ENCODE peak calls at places on chromosomes 12 and 14, in six cellular contexts. H, C, S, B, V and I are unnamed samples.

GRCh38 chr14:64421166-64421565 is 33.0 kb downstream of the MTHFD1 start:
- DNase-seq in S (no peak), V (peak; percentile 73), C (no peak), H (no peak), B (no peak), I (no peak)

GRCh38 chr14:95294834-95295599 is 24.7 kb downstream of the CLMN start:
- DNase-seq in S (no peak), C (peak; percentile 39), B (no peak), V (no peak), H (no peak), I (no peak)

GRCh38 chr12:105587237-105587636 is 256.7 kb downstream of the C12orf75 start:
- DNase-seq in C (no peak), H (no peak), B (no peak), S (no peak), V (no peak), I (no peak)

GRCh38 chr14:103121161-103121845 is 2.0 kb upstream of the TNFAIP2 start:
- DNase-seq in C (no peak), H (no peak), B (no peak), V (no peak), S (no peak), I (no peak)

GRCh38 chr14:62776300-62776699 is 269.0 kb downstream of the KCNH5 start:
- DNase-seq in B (no peak), H (no peak), V (peak; percentile 86), S (no peak), C (no peak), I (no peak)

GRCh38 chr12:108964391-108965166 is 56.3 kb downstream of the SVOP start:
- DNase-seq in S (no peak), B (no peak), C (no peak), V (no peak), H (no peak), I (no peak)

GRCh38 chr12:1935242-1935641 is 16.8 kb upstream of the CACNA2D4 start:
- DNase-seq in B (no peak), V (no peak), S (no peak), C (no peak), H (no peak), I (peak; percentile 7)

GRCh38 chr14:66884149-66884548 is 305.1 kb upstream of the GARIN2 start:
- DNase-seq in V (no peak), C (no peak), B (no peak), S (no peak), H (no peak), I (no peak)

GRCh38 chr12:94621662-94622359 is 28.5 kb downstream of the TMCC3 start:
- DNase-seq in B (no peak), V (peak; percentile 47), H (no peak), S (peak; percentile 87), C (no peak), I (no peak)

GRCh38 chr12:128810182-128811127 is 13.3 kb downstream of the SLC15A4 start:
- DNase-seq in V (no peak), C (no peak), H (no peak), S (peak; percentile 92), B (no peak), I (peak; percentile 42)

GRCh38 chr14:61355892-61356325 is 34.5 kb downstream of the PRKCH start:
- DNase-seq in H (no peak), B (peak; percentile 54), S (no peak), C (peak; percentile 1), V (peak; percentile 11), I (no peak)

GRCh38 chr14:105882626-105883025 is 356.2 kb downstream of the TMEM121 start:
- DNase-seq in S (no peak), H (no peak), B (no peak), V (no peak), C (no peak), I (no peak)

GRCh38 chr14:65958664-65959562 is 527.3 kb upstream of the CCDC196 start:
- DNase-seq in S (no peak), B (no peak), C (peak; percentile 16), V (peak; percentile 18), H (peak; percentile 25), I (peak; percentile 49)

GRCh38 chr12:121964813-121965643 is 46.6 kb downstream of the CFAP251 start:
- DNase-seq in B (no peak), H (no peak), S (no peak), C (no peak), V (peak; percentile 61), I (peak; percentile 51)

GRCh38 chr14:90109858-90110257 is 48.1 kb downstream of the KCNK13 start:
- DNase-seq in C (peak; percentile 13), S (no peak), V (no peak), B (peak; percentile 13), H (no peak), I (peak; percentile 42)

GRCh38 chr14:69268763-69269162 is 8.8 kb downstream of the GALNT16 start:
- DNase-seq in C (no peak), S (no peak), H (no peak), V (peak; percentile 61), B (no peak), I (no peak)

GRCh38 chr14:56949828-56950227 is 139.5 kb upstream of the OTX2 start:
- DNase-seq in V (no peak), S (no peak), C (no peak), B (no peak), H (no peak), I (no peak)

GRCh38 chr12:71756054-71756675 is 1.5 kb downstream of the RAB21 start:
- DNase-seq in H (no peak), S (no peak), B (no peak), C (no peak), V (no peak), I (no peak)

GRCh38 chr14:96501746-96502620 is at the start of gene PAPOLA:
- DNase-seq in S (peak; percentile 90), H (peak; percentile 87), V (peak; percentile 95), C (peak; percentile 90), B (peak; percentile 87), I (peak; percentile 93)

GRCh38 chr12:113040722-113041168 is 15.8 kb upstream of the DTX1 start:
- DNase-seq in B (no peak), H (no peak), V (peak; percentile 43), C (peak; percentile 32), S (no peak), I (no peak)

GRCh38 chr12:98399532-98399931 is 115.9 kb upstream of the TMPO start:
- DNase-seq in S (no peak), C (peak; percentile 43), B (peak; percentile 36), H (peak; percentile 77), V (peak; percentile 78), I (no peak)

GRCh38 chr14:46574976-46575375 is 76.6 kb downstream of the RPL10L start:
- DNase-seq in B (no peak), V (no peak), H (no peak), S (no peak), C (no peak), I (no peak)
- TF ChIP-seq RFX5 in B (no peak), V (no peak), H (no peak), S (no peak), C (no peak), I (no peak)

DNA sequence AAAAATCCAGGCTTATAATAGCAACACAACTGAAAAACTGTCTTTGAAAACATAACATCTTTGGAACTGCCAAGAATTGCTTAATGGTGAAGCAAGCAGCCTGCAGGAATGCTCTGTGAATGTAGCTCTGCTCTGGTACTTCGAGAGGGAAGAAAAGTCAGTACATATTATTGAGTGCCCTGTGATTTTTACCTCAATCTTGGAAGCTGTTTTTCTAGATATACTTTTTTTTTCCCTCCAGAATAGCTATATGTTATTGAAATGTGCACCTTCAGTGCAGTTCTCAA is 508.1 kb downstream of the PCNX1 start:
- DNase-seq in B (no peak), C (no peak), V (peak; percentile 79), S (no peak), H (no peak), I (no peak)
- H3K9ac ChIP-seq in B (no peak overlapping the region), C (no peak overlapping the region), V (no peak overlapping the region), S (no peak overlapping the region), H (no peak overlapping the region), I (peak overlapping the region; percentile 47)

GRCh38 chr12:132602578-132603239 is 7.7 kb downstream of the LRCOL1 start:
- DNase-seq in C (no peak), S (no peak), B (no peak), H (no peak), V (no peak), I (peak; percentile 45)

GRCh38 chr12:132605055-132605441 is 5.3 kb downstream of the LRCOL1 start:
- DNase-seq in B (no peak), V (no peak), S (no peak), H (no peak), C (no peak), I (no peak)

GRCh38 chr12:132601171-132601883 is 9.1 kb downstream of the LRCOL1 start:
- DNase-seq in V (no peak), B (no peak), H (no peak), C (no peak), S (no peak), I (no peak)

GRCh38 chr12:132604108-132605054 is 6.0 kb downstream of the LRCOL1 start:
- DNase-seq in H (no peak), B (no peak), C (no peak), S (no peak), V (no peak), I (peak; percentile 73)

DNA sequence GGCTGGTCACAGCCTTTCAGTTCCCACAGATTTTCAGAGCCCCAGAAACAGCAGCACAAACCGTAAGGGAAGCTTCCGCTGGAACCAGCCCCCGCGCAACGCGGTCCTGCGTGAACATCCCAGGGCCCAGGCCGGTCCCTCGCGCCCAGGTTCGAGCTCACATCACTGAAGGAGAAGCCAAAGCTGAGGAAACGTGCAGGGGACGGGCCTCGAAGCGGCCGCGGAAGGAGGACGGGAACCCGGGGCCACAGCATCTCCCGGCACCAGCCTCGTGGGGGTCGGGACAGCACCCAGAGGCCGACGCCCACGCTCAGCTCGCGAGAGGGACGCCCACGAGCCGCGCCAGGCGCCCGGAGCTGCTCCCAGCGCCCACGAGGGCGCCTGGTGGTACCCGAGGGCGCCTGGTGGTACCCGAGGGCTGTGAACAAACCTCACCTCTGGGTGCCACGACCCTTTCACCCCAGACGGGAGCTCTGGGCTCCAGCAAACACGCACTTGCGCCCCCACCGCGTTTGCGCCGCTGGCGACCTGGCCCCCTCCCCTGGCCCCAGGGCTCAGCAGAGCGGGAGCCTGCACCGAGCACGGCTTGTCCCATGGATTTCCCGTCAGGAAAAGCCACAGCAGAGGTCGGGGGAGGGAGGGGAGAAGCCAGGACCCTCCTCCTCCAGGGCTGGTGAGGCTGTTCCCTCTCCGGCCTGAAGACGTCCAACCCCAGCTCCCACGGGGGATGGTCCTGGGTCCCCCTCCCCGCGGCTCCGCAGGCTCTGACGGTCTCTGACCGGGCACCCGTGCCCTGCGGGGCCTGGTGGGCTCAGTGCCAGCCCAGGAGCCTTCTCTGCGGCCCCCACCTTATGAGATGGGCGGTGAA is 6.9 kb downstream of the LRCOL1 start:
- DNase-seq in H (no peak), C (no peak), V (no peak), B (no peak), S (no peak), I (peak; percentile 62)
- TF ChIP-seq RFX5 in H (no peak), C (no peak), V (no peak), B (no peak), S (no peak), I (no peak)

DNA sequence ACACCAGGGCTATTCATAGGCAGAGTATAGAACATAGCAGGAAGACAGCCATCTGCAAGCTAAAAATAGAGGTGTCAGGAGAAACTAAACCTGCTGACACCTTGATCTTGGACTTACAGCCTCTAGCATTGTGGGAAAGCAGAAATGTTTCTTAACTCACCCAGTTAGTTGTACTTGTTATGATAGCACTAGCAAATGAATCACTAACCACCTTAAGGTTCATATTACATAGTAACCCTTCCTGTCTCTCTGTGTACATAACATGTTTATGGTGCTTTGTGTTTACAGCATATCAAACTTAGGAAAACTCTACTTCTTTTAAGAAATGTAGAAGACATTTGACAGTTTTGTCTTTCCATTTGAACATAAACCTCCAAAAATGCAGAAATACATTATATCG is 1031.3 kb downstream of the FSCB start:
- DNase-seq in H (no peak), C (no peak), B (no peak), S (no peak), V (no peak), I (no peak)
- H3K9ac ChIP-seq in H (no peak overlapping the region), C (no peak overlapping the region), B (no peak overlapping the region), S (no peak overlapping the region), V (no peak overlapping the region), I (no peak overlapping the region)